ENCODE peak calls at places on chromosome 21, in five cellular contexts. One of them, this sample, is unnamed.

GRCh38 chr21:37095821-37096220 is 22.8 kb downstream of the TTC3 start:
- DNase-seq in stimulated activated CD4-positive, alpha-beta T cell treated with anti-CD3 and anti-CD28 coated beads, Interleukin-12 subunit alpha, Interleukin-12 subunit beta, amount 100 ng/mL, for 48 hours: no peak
- DNase-seq in neural crest cell: no peak
- DNase-seq in activated CD8-positive, alpha-beta memory T cell treated with anti-CD3 and anti-CD28 coated beads, Interleukin-2, amount 50 U/mL, for 48 hours: no peak
- DNase-seq in left ventricle myocardium inferior: no peak
- DNase-seq in this sample: no peak

GRCh38 chr21:31336739-31337040 is 7.4 kb downstream of the TIAM1 start:
- DNase-seq in stimulated activated CD4-positive, alpha-beta T cell treated with anti-CD3 and anti-CD28 coated beads, Interleukin-12 subunit alpha, Interleukin-12 subunit beta, amount 100 ng/mL, for 48 hours: no peak
- DNase-seq in neural crest cell: no peak
- DNase-seq in activated CD8-positive, alpha-beta memory T cell treated with anti-CD3 and anti-CD28 coated beads, Interleukin-2, amount 50 U/mL, for 48 hours: no peak
- DNase-seq in left ventricle myocardium inferior: no peak
- DNase-seq in this sample: no peak

GRCh38 chr21:21268061-21268471 is 269.9 kb downstream of the NCAM2 start:
- DNase-seq in stimulated activated CD4-positive, alpha-beta T cell treated with anti-CD3 and anti-CD28 coated beads, Interleukin-12 subunit alpha, Interleukin-12 subunit beta, amount 100 ng/mL, for 48 hours: no peak
- DNase-seq in neural crest cell: no peak
- DNase-seq in activated CD8-positive, alpha-beta memory T cell treated with anti-CD3 and anti-CD28 coated beads, Interleukin-2, amount 50 U/mL, for 48 hours: no peak
- DNase-seq in left ventricle myocardium inferior: no peak
- DNase-seq in this sample: no peak

GRCh38 chr21:46065215-46065992 is 32.5 kb upstream of the COL6A2 start:
- DNase-seq in stimulated activated CD4-positive, alpha-beta T cell treated with anti-CD3 and anti-CD28 coated beads, Interleukin-12 subunit alpha, Interleukin-12 subunit beta, amount 100 ng/mL, for 48 hours: no peak
- DNase-seq in neural crest cell: no peak
- DNase-seq in activated CD8-positive, alpha-beta memory T cell treated with anti-CD3 and anti-CD28 coated beads, Interleukin-2, amount 50 U/mL, for 48 hours: peak; percentile 52
- DNase-seq in left ventricle myocardium inferior: peak; percentile 63
- DNase-seq in this sample: no peak

GRCh38 chr21:14991957-14992356 is 72.8 kb downstream of the NRIP1 start:
- DNase-seq in stimulated activated CD4-positive, alpha-beta T cell treated with anti-CD3 and anti-CD28 coated beads, Interleukin-12 subunit alpha, Interleukin-12 subunit beta, amount 100 ng/mL, for 48 hours: no peak
- DNase-seq in neural crest cell: no peak
- DNase-seq in activated CD8-positive, alpha-beta memory T cell treated with anti-CD3 and anti-CD28 coated beads, Interleukin-2, amount 50 U/mL, for 48 hours: no peak
- DNase-seq in left ventricle myocardium inferior: no peak
- DNase-seq in this sample: no peak

GRCh38 chr21:33660406-33660805 is 18.1 kb downstream of the ITSN1 start:
- DNase-seq in stimulated activated CD4-positive, alpha-beta T cell treated with anti-CD3 and anti-CD28 coated beads, Interleukin-12 subunit alpha, Interleukin-12 subunit beta, amount 100 ng/mL, for 48 hours: no peak
- DNase-seq in neural crest cell: no peak
- DNase-seq in activated CD8-positive, alpha-beta memory T cell treated with anti-CD3 and anti-CD28 coated beads, Interleukin-2, amount 50 U/mL, for 48 hours: no peak
- DNase-seq in left ventricle myocardium inferior: no peak
- DNase-seq in this sample: no peak

GRCh38 chr21:35256468-35256988 is 207.4 kb upstream of the RUNX1 start:
- DNase-seq in stimulated activated CD4-positive, alpha-beta T cell treated with anti-CD3 and anti-CD28 coated beads, Interleukin-12 subunit alpha, Interleukin-12 subunit beta, amount 100 ng/mL, for 48 hours: no peak
- DNase-seq in neural crest cell: peak; percentile 4
- DNase-seq in activated CD8-positive, alpha-beta memory T cell treated with anti-CD3 and anti-CD28 coated beads, Interleukin-2, amount 50 U/mL, for 48 hours: no peak
- DNase-seq in left ventricle myocardium inferior: peak; percentile 81
- DNase-seq in this sample: no peak

GRCh38 chr21:14383596-14384210 is 757 bp upstream of the HSPA13 start:
- DNase-seq in stimulated activated CD4-positive, alpha-beta T cell treated with anti-CD3 and anti-CD28 coated beads, Interleukin-12 subunit alpha, Interleukin-12 subunit beta, amount 100 ng/mL, for 48 hours: peak; percentile 13
- DNase-seq in neural crest cell: no peak
- DNase-seq in activated CD8-positive, alpha-beta memory T cell treated with anti-CD3 and anti-CD28 coated beads, Interleukin-2, amount 50 U/mL, for 48 hours: no peak
- DNase-seq in left ventricle myocardium inferior: no peak
- DNase-seq in this sample: no peak

GRCh38 chr21:32975811-32976507 is 49.8 kb upstream of the OLIG2 start:
- DNase-seq in stimulated activated CD4-positive, alpha-beta T cell treated with anti-CD3 and anti-CD28 coated beads, Interleukin-12 subunit alpha, Interleukin-12 subunit beta, amount 100 ng/mL, for 48 hours: no peak
- DNase-seq in neural crest cell: no peak
- DNase-seq in activated CD8-positive, alpha-beta memory T cell treated with anti-CD3 and anti-CD28 coated beads, Interleukin-2, amount 50 U/mL, for 48 hours: no peak
- DNase-seq in left ventricle myocardium inferior: no peak
- DNase-seq in this sample: no peak

GRCh38 chr21:31888936-31889371 is 16.1 kb downstream of the HUNK start:
- DNase-seq in stimulated activated CD4-positive, alpha-beta T cell treated with anti-CD3 and anti-CD28 coated beads, Interleukin-12 subunit alpha, Interleukin-12 subunit beta, amount 100 ng/mL, for 48 hours: no peak
- DNase-seq in neural crest cell: no peak
- DNase-seq in activated CD8-positive, alpha-beta memory T cell treated with anti-CD3 and anti-CD28 coated beads, Interleukin-2, amount 50 U/mL, for 48 hours: no peak
- DNase-seq in left ventricle myocardium inferior: no peak
- DNase-seq in this sample: no peak

GRCh38 chr21:43991447-43991991 is 20.6 kb upstream of the TRAPPC10 start:
- DNase-seq in stimulated activated CD4-positive, alpha-beta T cell treated with anti-CD3 and anti-CD28 coated beads, Interleukin-12 subunit alpha, Interleukin-12 subunit beta, amount 100 ng/mL, for 48 hours: no peak
- DNase-seq in neural crest cell: no peak
- DNase-seq in activated CD8-positive, alpha-beta memory T cell treated with anti-CD3 and anti-CD28 coated beads, Interleukin-2, amount 50 U/mL, for 48 hours: no peak
- DNase-seq in left ventricle myocardium inferior: no peak
- DNase-seq in this sample: no peak

GRCh38 chr21:45514311-45515021 is 27.8 kb downstream of the SLC19A1 start:
- DNase-seq in stimulated activated CD4-positive, alpha-beta T cell treated with anti-CD3 and anti-CD28 coated beads, Interleukin-12 subunit alpha, Interleukin-12 subunit beta, amount 100 ng/mL, for 48 hours: no peak
- DNase-seq in neural crest cell: no peak
- DNase-seq in activated CD8-positive, alpha-beta memory T cell treated with anti-CD3 and anti-CD28 coated beads, Interleukin-2, amount 50 U/mL, for 48 hours: no peak
- DNase-seq in left ventricle myocardium inferior: peak; percentile 11
- DNase-seq in this sample: no peak

GRCh38 chr21:36630485-36631206 is 68.3 kb upstream of the SIM2 start:
- DNase-seq in stimulated activated CD4-positive, alpha-beta T cell treated with anti-CD3 and anti-CD28 coated beads, Interleukin-12 subunit alpha, Interleukin-12 subunit beta, amount 100 ng/mL, for 48 hours: peak; percentile 58
- DNase-seq in neural crest cell: peak; percentile 75
- DNase-seq in activated CD8-positive, alpha-beta memory T cell treated with anti-CD3 and anti-CD28 coated beads, Interleukin-2, amount 50 U/mL, for 48 hours: peak; percentile 90
- DNase-seq in left ventricle myocardium inferior: peak; percentile 26
- DNase-seq in this sample: peak; percentile 51

GRCh38 chr21:38957575-38958340 is 152.0 kb downstream of the ETS2 start:
- DNase-seq in stimulated activated CD4-positive, alpha-beta T cell treated with anti-CD3 and anti-CD28 coated beads, Interleukin-12 subunit alpha, Interleukin-12 subunit beta, amount 100 ng/mL, for 48 hours: no peak
- DNase-seq in neural crest cell: no peak
- DNase-seq in activated CD8-positive, alpha-beta memory T cell treated with anti-CD3 and anti-CD28 coated beads, Interleukin-2, amount 50 U/mL, for 48 hours: no peak
- DNase-seq in left ventricle myocardium inferior: no peak
- DNase-seq in this sample: no peak

GRCh38 chr21:33859373-33860102 is 56.1 kb downstream of the ATP5PO start:
- DNase-seq in stimulated activated CD4-positive, alpha-beta T cell treated with anti-CD3 and anti-CD28 coated beads, Interleukin-12 subunit alpha, Interleukin-12 subunit beta, amount 100 ng/mL, for 48 hours: no peak
- DNase-seq in neural crest cell: no peak
- DNase-seq in activated CD8-positive, alpha-beta memory T cell treated with anti-CD3 and anti-CD28 coated beads, Interleukin-2, amount 50 U/mL, for 48 hours: no peak
- DNase-seq in left ventricle myocardium inferior: no peak
- DNase-seq in this sample: no peak

GRCh38 chr21:31897311-31897710 is 24.5 kb downstream of the HUNK start:
- DNase-seq in stimulated activated CD4-positive, alpha-beta T cell treated with anti-CD3 and anti-CD28 coated beads, Interleukin-12 subunit alpha, Interleukin-12 subunit beta, amount 100 ng/mL, for 48 hours: no peak
- DNase-seq in neural crest cell: no peak
- DNase-seq in activated CD8-positive, alpha-beta memory T cell treated with anti-CD3 and anti-CD28 coated beads, Interleukin-2, amount 50 U/mL, for 48 hours: no peak
- DNase-seq in left ventricle myocardium inferior: no peak
- DNase-seq in this sample: no peak

GRCh38 chr21:38995071-38995669 is 188.1 kb downstream of the PSMG1 start:
- DNase-seq in stimulated activated CD4-positive, alpha-beta T cell treated with anti-CD3 and anti-CD28 coated beads, Interleukin-12 subunit alpha, Interleukin-12 subunit beta, amount 100 ng/mL, for 48 hours: no peak
- DNase-seq in neural crest cell: no peak
- DNase-seq in activated CD8-positive, alpha-beta memory T cell treated with anti-CD3 and anti-CD28 coated beads, Interleukin-2, amount 50 U/mL, for 48 hours: no peak
- DNase-seq in left ventricle myocardium inferior: no peak
- DNase-seq in this sample: no peak

GRCh38 chr21:46080171-46081021 is 17.5 kb upstream of the COL6A2 start:
- DNase-seq in stimulated activated CD4-positive, alpha-beta T cell treated with anti-CD3 and anti-CD28 coated beads, Interleukin-12 subunit alpha, Interleukin-12 subunit beta, amount 100 ng/mL, for 48 hours: no peak
- DNase-seq in neural crest cell: no peak
- DNase-seq in activated CD8-positive, alpha-beta memory T cell treated with anti-CD3 and anti-CD28 coated beads, Interleukin-2, amount 50 U/mL, for 48 hours: peak; percentile 47
- DNase-seq in left ventricle myocardium inferior: peak; percentile 75
- DNase-seq in this sample: no peak